ENCODE peak calls at places on chromosomes 12 and 14, in six cellular contexts. N is AG20443; B is activated CD8-positive, alpha-beta memory T cell treated with anti-CD3 and anti-CD28 coated beads for 4 hours; G is ELR; R is prostate gland; F is NCI-H1092 treated with DMSO at 0.1 percent for 48 hours. Y is an unnamed sample.

GRCh38 chr14:97458302-97459137 is 661.3 kb downstream of the VRK1 start:
- DNase-seq in N (no peak), B (peak; percentile 50), G (no peak), R (no peak), F (no peak), Y (no peak)

GRCh38 chr12:121590476-121591143 is 9.8 kb upstream of the KDM2B start:
- DNase-seq in N (peak; percentile 48), B (peak; percentile 38), G (peak; percentile 82), R (no peak), F (no peak), Y (peak; percentile 28)

GRCh38 chr12:998020-998874 is 7.2 kb downstream of the ERC1 start:
- DNase-seq in N (no peak), B (no peak), G (no peak), R (no peak), F (no peak), Y (no peak)

GRCh38 chr12:109512608-109513007 is 35.2 kb downstream of the UBE3B start:
- DNase-seq in N (no peak), B (no peak), G (no peak), R (no peak), F (no peak), Y (no peak)

GRCh38 chr12:15767301-15767700 is 21.9 kb downstream of the EPS8 start:
- DNase-seq in N (no peak), B (no peak), G (no peak), R (no peak), F (no peak), Y (no peak)

GRCh38 chr12:102653406-102653805 is 173.0 kb upstream of the IGF1 start:
- DNase-seq in N (no peak), B (no peak), G (no peak), R (no peak), F (no peak), Y (no peak)

GRCh38 chr12:41234672-41235071 is 46.6 kb downstream of the PDZRN4 start:
- DNase-seq in N (no peak), B (no peak), G (no peak), R (no peak), F (no peak), Y (no peak)

GRCh38 chr12:52025301-52026172 is 18.8 kb downstream of the TAMALIN start:
- DNase-seq in N (peak; percentile 86), B (peak; percentile 76), G (peak; percentile 86), R (peak; percentile 81), F (peak; percentile 90), Y (peak; percentile 88)

GRCh38 chr12:87848248-87848868 is 180.8 kb downstream of the C12orf50 start:
- DNase-seq in N (peak; percentile 43), B (no peak), G (peak; percentile 73), R (peak; percentile 7), F (peak; percentile 66), Y (peak; percentile 34)

GRCh38 chr12:31215521-31216232 is 110.3 kb downstream of the SINHCAF start:
- DNase-seq in N (no peak), B (no peak), G (no peak), R (no peak), F (peak; percentile 33), Y (no peak)

GRCh38 chr14:102490456-102490855 is 19.1 kb downstream of the ANKRD9 start:
- DNase-seq in N (no peak), B (no peak), G (no peak), R (no peak), F (no peak), Y (no peak)

GRCh38 chr12:104177663-104178501 is 37.7 kb upstream of the TXNRD1 start:
- DNase-seq in N (peak; percentile 91), B (no peak), G (peak; percentile 93), R (peak; percentile 87), F (no peak), Y (peak; percentile 88)

Y was measured in AG08396.